ENCODE peak calls at places on chromosome 3, in four cellular contexts. C is NCI-H774, Y is psoas muscle, X is AG10803. R is an unnamed sample.

GRCh38 chr3:76370749-76371148 is 585.4 kb upstream of the ZNF717 start:
- DNase-seq in Y (no peak), C (no peak), X (no peak), R (no peak)

GRCh38 chr3:111159391-111159790 is 87.8 kb downstream of the NECTIN3 start:
- DNase-seq in C (no peak), Y (no peak), X (peak), R (no peak)

GRCh38 chr3:71530903-71531535 is 52.5 kb downstream of the FOXP1 start:
- DNase-seq in X (no peak), C (no peak), Y (no peak), R (no peak)

GRCh38 chr3:112653881-112654300 is 12.9 kb upstream of the CCDC80 start:
- DNase-seq in Y (peak), C (no peak), X (peak), R (peak)

GRCh38 chr3:138673641-138674040 is 65.1 kb downstream of the FAIM start:
- DNase-seq in C (peak), X (peak), Y (no peak), R (no peak)

GRCh38 chr3:110687138-110687537 is 384.5 kb upstream of the NECTIN3 start:
- DNase-seq in X (no peak), C (no peak), Y (no peak), R (no peak)

GRCh38 chr3:13715167-13715954 is 164.5 kb downstream of the WNT7A start:
- DNase-seq in Y (no peak), C (no peak), X (no peak), R (no peak)

GRCh38 chr3:70308760-70309159 is 3.7 kb downstream of the MDFIC2 start:
- DNase-seq in Y (no peak), C (no peak), X (no peak), R (peak)

GRCh38 chr3:189309400-189309975 is 137.7 kb downstream of the TPRG1 start:
- DNase-seq in Y (no peak), X (no peak), C (no peak), R (no peak)

GRCh38 chr3:133130168-133130567 is 92.0 kb downstream of the TMEM108 start:
- DNase-seq in X (peak), Y (no peak), C (no peak), R (peak)

GRCh38 chr3:185151959-185152432 is 864 bp downstream of the C3orf70 start:
- DNase-seq in X (peak), C (no peak), Y (no peak), R (no peak)

GRCh38 chr3:174662653-174663052 is 196.5 kb upstream of the NAALADL2 start:
- DNase-seq in Y (no peak), C (no peak), X (no peak), R (no peak)

GRCh38 chr3:42498791-42499477 is 3.5 kb upstream of the VIPR1 start:
- DNase-seq in Y (no peak), C (no peak), X (no peak), R (no peak)

GRCh38 chr3:43503067-43503728 is 118.6 kb downstream of the ANO10 start:
- DNase-seq in X (peak), C (no peak), Y (no peak), R (no peak)

GRCh38 chr3:14278799-14279705 is 100.4 kb downstream of the LSM3 start:
- DNase-seq in C (no peak), Y (no peak), X (no peak), R (peak)

GRCh38 chr3:172060234-172060633 is 20.9 kb downstream of the FNDC3B start:
- DNase-seq in C (no peak), Y (no peak), X (no peak), R (no peak)